ENCODE peak calls at places on chromosomes 3 and 15, in five cellular contexts. One of them, this sample, is unnamed. For H3K27me3 and H3K4me1, the result is how much of the 10 kb centered on the place peaks cover.

GRCh38 chr3:169812844-169813677 is at the start of the genes LRRC34 and LRRIQ4:
- DNase-seq in cardiac muscle cell: peak
- DNase-seq in lower lobe of right lung: peak
- DNase-seq in IMR-90: peak
- DNase-seq in hepatocyte: peak
- DNase-seq in this sample: peak

GRCh38 chr3:61858054-61858453 is 296.7 kb downstream of the PTPRG start:
- DNase-seq in lower lobe of right lung: no peak
- DNase-seq in IMR-90: peak
- DNase-seq in hepatocyte: no peak
- DNase-seq in cardiac muscle cell: peak
- DNase-seq in this sample: no peak

GRCh38 chr3:27576171-27576570 is 92.0 kb upstream of the SLC4A7 start:
- DNase-seq in cardiac muscle cell: no peak
- DNase-seq in lower lobe of right lung: no peak
- DNase-seq in hepatocyte: no peak
- DNase-seq in IMR-90: no peak
- DNase-seq in this sample: no peak

GRCh38 chr3:100032262-100032661 is 82.0 kb downstream of the FILIP1L start:
- DNase-seq in cardiac muscle cell: no peak
- DNase-seq in hepatocyte: no peak
- DNase-seq in lower lobe of right lung: no peak
- DNase-seq in IMR-90: peak
- DNase-seq in this sample: no peak

GRCh38 chr15:65077981-65078352 is 1.4 kb downstream of the KBTBD13 start:
- DNase-seq in cardiac muscle cell: peak
- DNase-seq in IMR-90: no peak
- DNase-seq in hepatocyte: peak
- DNase-seq in lower lobe of right lung: peak
- DNase-seq in this sample: peak

GRCh38 chr15:81072551-81072950 is 61.5 kb upstream of the CFAP161 start:
- DNase-seq in cardiac muscle cell: no peak
- DNase-seq in lower lobe of right lung: no peak
- DNase-seq in IMR-90: no peak
- DNase-seq in hepatocyte: no peak
- DNase-seq in this sample: no peak

GRCh38 chr3:41318520-41318919 is 119.2 kb downstream of the CTNNB1 start:
- DNase-seq in hepatocyte: peak
- DNase-seq in cardiac muscle cell: no peak
- DNase-seq in IMR-90: peak
- DNase-seq in lower lobe of right lung: no peak
- DNase-seq in this sample: no peak

GRCh38 chr3:45082139-45082538 is 56.0 kb downstream of the CLEC3B start:
- DNase-seq in lower lobe of right lung: no peak
- DNase-seq in IMR-90: peak
- DNase-seq in hepatocyte: no peak
- DNase-seq in cardiac muscle cell: no peak
- DNase-seq in this sample: no peak

GRCh38 chr15:49187537-49188245 is 17.6 kb downstream of the GALK2 start:
- DNase-seq in cardiac muscle cell: no peak
- DNase-seq in IMR-90: peak
- DNase-seq in lower lobe of right lung: no peak
- DNase-seq in hepatocyte: no peak
- DNase-seq in this sample: no peak

GRCh38 chr3:150740733-150741496 is 22.1 kb downstream of the SIAH2 start:
- DNase-seq in hepatocyte: no peak
- DNase-seq in IMR-90: no peak
- DNase-seq in lower lobe of right lung: no peak
- DNase-seq in cardiac muscle cell: no peak
- DNase-seq in this sample: no peak

GRCh38 chr15:67678948-67679347 is 136.4 kb downstream of the MAP2K5 start:
- DNase-seq in cardiac muscle cell: no peak
- DNase-seq in IMR-90: no peak
- DNase-seq in hepatocyte: no peak
- DNase-seq in lower lobe of right lung: no peak
- DNase-seq in this sample: no peak

GRCh38 chr15:57364282-57365007 is 11.9 kb upstream of the CGNL1 start:
- DNase-seq in lower lobe of right lung: no peak
- DNase-seq in IMR-90: peak
- DNase-seq in hepatocyte: no peak
- DNase-seq in cardiac muscle cell: peak
- DNase-seq in this sample: peak

GRCh38 chr3:194931366-194931765 is 245.7 kb downstream of the FAM43A start:
- DNase-seq in cardiac muscle cell: no peak
- DNase-seq in IMR-90: no peak
- DNase-seq in hepatocyte: no peak
- DNase-seq in lower lobe of right lung: no peak
- DNase-seq in this sample: no peak

DNA sequence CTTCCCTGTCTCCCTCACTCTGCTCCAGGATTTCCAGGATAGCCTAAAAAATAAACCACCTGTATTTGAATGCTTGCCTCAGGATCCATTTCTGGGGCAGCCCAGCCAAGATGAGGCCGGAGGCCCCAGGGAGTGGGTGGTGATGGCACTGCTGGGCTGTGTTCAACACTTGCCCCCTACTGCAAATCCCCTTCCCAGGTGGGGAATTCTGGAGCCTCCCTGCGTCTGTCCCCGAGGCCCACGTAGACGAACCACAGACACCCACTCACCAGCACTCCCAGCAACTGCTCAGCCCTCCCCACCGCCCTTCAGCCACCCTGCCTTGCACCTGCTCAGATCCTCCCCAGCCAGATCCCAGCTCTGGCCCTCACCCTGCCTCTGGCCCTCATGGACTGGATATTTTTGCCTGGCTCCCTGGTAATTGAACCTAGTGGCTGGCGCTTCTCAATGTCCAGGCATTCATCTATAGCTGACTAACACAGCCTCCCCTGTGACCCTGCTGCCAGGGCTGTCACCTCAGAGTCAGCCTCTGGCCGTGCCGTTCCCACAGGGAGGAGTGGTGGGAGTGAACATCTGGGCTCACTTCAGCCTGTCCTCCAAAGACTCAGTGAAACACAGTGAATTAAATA is 17.1 kb upstream of the EPB42 start:
- DNase-seq in IMR-90: no peak
- DNase-seq in hepatocyte: no peak
- DNase-seq in cardiac muscle cell: no peak
- DNase-seq in lower lobe of right lung: no peak
- DNase-seq in this sample: no peak
- H3K27me3 ChIP-seq in IMR-90: half or more
- H3K27me3 ChIP-seq in hepatocyte: under half
- H3K27me3 ChIP-seq in cardiac muscle cell: under half
- H3K27me3 ChIP-seq in lower lobe of right lung: under half
- H3K27me3 ChIP-seq in this sample: under half

GRCh38 chr15:86055688-86056087 is 24.0 kb upstream of the AGBL1 start:
- DNase-seq in IMR-90: no peak
- DNase-seq in lower lobe of right lung: no peak
- DNase-seq in cardiac muscle cell: no peak
- DNase-seq in hepatocyte: no peak
- DNase-seq in this sample: no peak

GRCh38 chr15:86059851-86060250 is 19.8 kb upstream of the AGBL1 start:
- DNase-seq in lower lobe of right lung: no peak
- DNase-seq in cardiac muscle cell: no peak
- DNase-seq in IMR-90: no peak
- DNase-seq in hepatocyte: no peak
- DNase-seq in this sample: no peak

GRCh38 chr15:86054338-86054737 is 25.3 kb upstream of the AGBL1 start:
- DNase-seq in hepatocyte: no peak
- DNase-seq in IMR-90: no peak
- DNase-seq in cardiac muscle cell: no peak
- DNase-seq in lower lobe of right lung: no peak
- DNase-seq in this sample: no peak
- H3K4me1 ChIP-seq in hepatocyte: under half
- H3K4me1 ChIP-seq in IMR-90: under half
- H3K4me1 ChIP-seq in cardiac muscle cell: under half
- H3K4me1 ChIP-seq in lower lobe of right lung: under half
- H3K4me1 ChIP-seq in this sample: under half

DNA sequence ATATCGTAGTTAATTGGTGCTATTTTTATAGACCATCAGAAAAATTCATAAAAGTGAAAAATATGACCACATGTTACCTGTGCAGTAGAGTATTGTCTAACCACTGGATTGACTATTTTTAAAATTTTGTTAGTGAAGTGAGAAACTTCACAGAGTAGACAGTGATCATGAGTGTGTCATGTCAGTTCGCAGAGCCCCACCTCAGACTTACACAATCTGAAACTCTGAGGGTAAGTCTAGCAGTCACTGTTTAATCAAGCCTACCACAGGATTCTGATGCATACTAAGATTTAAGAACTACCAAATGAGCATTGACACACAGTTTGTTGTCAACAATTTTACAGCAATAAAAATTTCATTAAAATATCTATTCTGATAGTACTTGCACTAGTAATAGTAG is 552.9 kb upstream of the SUCLG2 start:
- DNase-seq in IMR-90: no peak
- DNase-seq in lower lobe of right lung: no peak
- DNase-seq in hepatocyte: no peak
- DNase-seq in cardiac muscle cell: no peak
- DNase-seq in this sample: no peak
- H3K4me3 ChIP-seq in IMR-90: no peak
- H3K4me3 ChIP-seq in lower lobe of right lung: no peak
- H3K4me3 ChIP-seq in hepatocyte: no peak
- H3K4me3 ChIP-seq in cardiac muscle cell: no peak
- H3K4me3 ChIP-seq in this sample: no peak

GRCh38 chr15:89448825-89449224 is 47.6 kb downstream of the RHCG start:
- DNase-seq in lower lobe of right lung: no peak
- DNase-seq in IMR-90: no peak
- DNase-seq in hepatocyte: no peak
- DNase-seq in cardiac muscle cell: no peak
- DNase-seq in this sample: no peak

GRCh38 chr15:89445553-89445952 is 50.8 kb downstream of the RHCG start:
- DNase-seq in hepatocyte: no peak
- DNase-seq in cardiac muscle cell: no peak
- DNase-seq in lower lobe of right lung: no peak
- DNase-seq in IMR-90: no peak
- DNase-seq in this sample: no peak

GRCh38 chr15:89450076-89451006 is 46.0 kb downstream of the RHCG start:
- DNase-seq in lower lobe of right lung: no peak
- DNase-seq in hepatocyte: no peak
- DNase-seq in cardiac muscle cell: no peak
- DNase-seq in IMR-90: no peak
- DNase-seq in this sample: no peak

GRCh38 chr15:89446260-89446891 is 50.0 kb downstream of the RHCG start:
- DNase-seq in hepatocyte: no peak
- DNase-seq in IMR-90: no peak
- DNase-seq in cardiac muscle cell: no peak
- DNase-seq in lower lobe of right lung: no peak
- DNase-seq in this sample: no peak

DNA sequence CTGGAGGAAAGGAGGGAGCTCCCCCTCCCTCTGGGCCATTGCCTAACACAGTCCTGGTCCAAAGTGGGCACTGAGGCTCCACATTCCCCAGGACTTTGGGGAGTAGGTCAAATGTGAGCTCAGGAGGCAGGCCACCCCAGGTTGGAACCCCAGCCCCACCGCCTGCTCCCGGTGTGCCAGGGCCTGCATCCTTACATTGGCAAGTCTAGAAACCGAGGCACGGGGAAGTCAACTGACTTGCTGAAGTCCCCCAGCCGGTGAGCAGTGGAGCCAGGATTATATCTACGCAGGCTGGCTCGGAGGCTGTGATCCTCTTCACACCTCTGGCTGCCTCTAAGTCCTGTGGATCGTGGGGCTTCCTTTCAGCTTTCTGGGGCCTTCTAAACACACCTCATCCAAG is 48.7 kb downstream of the RHCG start:
- DNase-seq in lower lobe of right lung: no peak
- DNase-seq in cardiac muscle cell: no peak
- DNase-seq in IMR-90: no peak
- DNase-seq in hepatocyte: no peak
- DNase-seq in this sample: no peak
- H3K27me3 ChIP-seq in lower lobe of right lung: under half
- H3K27me3 ChIP-seq in cardiac muscle cell: under half
- H3K27me3 ChIP-seq in IMR-90: half or more
- H3K27me3 ChIP-seq in hepatocyte: under half
- H3K27me3 ChIP-seq in this sample: under half

GRCh38 chr15:74182131-74182530 is 8.6 kb downstream of the ISLR start:
- DNase-seq in cardiac muscle cell: no peak
- DNase-seq in hepatocyte: no peak
- DNase-seq in lower lobe of right lung: peak
- DNase-seq in IMR-90: no peak
- DNase-seq in this sample: peak
- H3K4me1 ChIP-seq in cardiac muscle cell: under half
- H3K4me1 ChIP-seq in hepatocyte: under half
- H3K4me1 ChIP-seq in lower lobe of right lung: under half
- H3K4me1 ChIP-seq in IMR-90: under half
- H3K4me1 ChIP-seq in this sample: under half

GRCh38 chr3:79016587-79017380 is 751.0 kb downstream of the ROBO1 start:
- DNase-seq in IMR-90: peak
- DNase-seq in lower lobe of right lung: no peak
- DNase-seq in hepatocyte: no peak
- DNase-seq in cardiac muscle cell: no peak
- DNase-seq in this sample: no peak

GRCh38 chr3:79018671-79019136 is 749.1 kb downstream of the ROBO1 start:
- DNase-seq in cardiac muscle cell: peak
- DNase-seq in hepatocyte: peak
- DNase-seq in IMR-90: peak
- DNase-seq in lower lobe of right lung: peak
- DNase-seq in this sample: peak

GRCh38 chr3:79019137-79019923 is 748.5 kb downstream of the ROBO1 start:
- DNase-seq in IMR-90: peak
- DNase-seq in hepatocyte: peak
- DNase-seq in cardiac muscle cell: peak
- DNase-seq in lower lobe of right lung: peak
- DNase-seq in this sample: peak

GRCh38 chr3:79015854-79016253 is 751.9 kb downstream of the ROBO1 start:
- DNase-seq in cardiac muscle cell: no peak
- DNase-seq in IMR-90: no peak
- DNase-seq in lower lobe of right lung: no peak
- DNase-seq in hepatocyte: no peak
- DNase-seq in this sample: no peak

GRCh38 chr3:79019924-79020173 is 747.9 kb downstream of the ROBO1 start:
- DNase-seq in cardiac muscle cell: no peak
- DNase-seq in lower lobe of right lung: no peak
- DNase-seq in IMR-90: no peak
- DNase-seq in hepatocyte: no peak
- DNase-seq in this sample: no peak
- H3K4me3 ChIP-seq in cardiac muscle cell: peak
- H3K4me3 ChIP-seq in lower lobe of right lung: no peak
- H3K4me3 ChIP-seq in IMR-90: peak
- H3K4me3 ChIP-seq in hepatocyte: no peak
- H3K4me3 ChIP-seq in this sample: peak

DNA sequence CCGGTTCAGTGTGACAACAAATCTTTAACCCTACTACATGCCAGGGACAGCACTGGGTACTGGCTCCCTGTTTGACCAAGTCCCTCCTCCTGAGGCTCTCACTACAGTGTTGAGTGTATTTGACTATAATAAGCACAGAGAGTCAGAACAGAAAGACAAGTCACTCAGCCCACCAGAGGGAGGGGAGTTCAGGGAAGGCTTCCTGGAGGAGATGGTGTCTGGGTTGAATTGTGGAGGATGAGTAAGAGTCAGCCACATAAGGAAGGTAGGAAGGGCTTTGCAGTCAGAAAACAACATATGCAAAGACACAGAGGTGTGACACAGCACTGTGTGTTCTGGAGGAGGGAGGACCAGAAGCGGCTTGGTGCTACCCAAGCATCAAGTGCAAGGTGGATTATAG is 17.7 kb downstream of the MEGF11 start:
- DNase-seq in hepatocyte: no peak
- DNase-seq in cardiac muscle cell: no peak
- DNase-seq in IMR-90: no peak
- DNase-seq in lower lobe of right lung: no peak
- DNase-seq in this sample: no peak
- H3K27me3 ChIP-seq in hepatocyte: under half
- H3K27me3 ChIP-seq in cardiac muscle cell: under half
- H3K27me3 ChIP-seq in IMR-90: under half
- H3K27me3 ChIP-seq in lower lobe of right lung: under half
- H3K27me3 ChIP-seq in this sample: under half